ENCODE peak calls at places on chromosome 2, in four cellular contexts. D is NCI-H1092, W is spleen, B is NCI-H2029 treated with DMSO at 0.1 percent for 48 hours. A is an unnamed sample.

GRCh38 chr2:166126014-166126639 is 1.7 kb downstream of the SCN1A start:
- DNase-seq in D (no peak), W (no peak), B (no peak), A (no peak)

GRCh38 chr2:66432801-66433694 is 1.9 kb upstream of the MEIS1 start:
- DNase-seq in B (peak), D (peak), W (peak), A (peak)

GRCh38 chr2:19351914-19352697 is 6.3 kb downstream of the OSR1 start:
- DNase-seq in D (no peak), W (no peak), B (no peak), A (no peak)

GRCh38 chr2:27727257-27727656 is 44.3 kb upstream of the MRPL33 start:
- DNase-seq in D (no peak), W (no peak), B (no peak), A (no peak)

GRCh38 chr2:55550368-55551102 is 31.0 kb downstream of the CFAP36 start:
- DNase-seq in B (peak), W (no peak), D (no peak), A (no peak)

GRCh38 chr2:145652992-145653545 is 1133.2 kb upstream of the ZEB2 start:
- DNase-seq in B (no peak), D (no peak), W (no peak), A (no peak)

GRCh38 chr2:231721641-231722310 is 13.5 kb downstream of the PTMA start:
- DNase-seq in B (no peak), W (no peak), D (no peak), A (no peak)

GRCh38 chr2:100902833-100903405 is 83.0 kb downstream of the NPAS2 start:
- DNase-seq in W (no peak), D (no peak), B (no peak), A (no peak)

GRCh38 chr2:241609859-241610793 is 26.8 kb downstream of the THAP4 start:
- DNase-seq in W (peak), B (peak), D (no peak), A (peak)

GRCh38 chr2:101480764-101481163 is 5.9 kb upstream of the RFX8 start:
- DNase-seq in W (no peak), B (no peak), D (no peak), A (no peak)

GRCh38 chr2:190413421-190413820 is 5.3 kb downstream of the MFSD6 start:
- DNase-seq in W (no peak), D (no peak), B (peak), A (no peak)

GRCh38 chr2:172970660-172971059 is 105.0 kb upstream of the MAP3K20 start:
- DNase-seq in D (no peak), B (no peak), W (no peak), A (no peak)

GRCh38 chr2:159326569-159327255 is 40.2 kb upstream of the WDSUB1 start:
- DNase-seq in D (no peak), B (no peak), W (no peak), A (no peak)

GRCh38 chr2:65071499-65072180 is 15.4 kb downstream of the CEP68 start:
- DNase-seq in W (no peak), B (no peak), D (no peak), A (peak)

GRCh38 chr2:127429844-127430425 is 11.7 kb downstream of the PROC start:
- DNase-seq in W (no peak), D (no peak), B (no peak), A (no peak)

GRCh38 chr2:85199692-85200091 is 66.5 kb downstream of the TCF7L1 start:
- DNase-seq in W (no peak), B (no peak), D (no peak), A (no peak)

GRCh38 chr2:159066541-159067156 is 98.2 kb downstream of the TANC1 start:
- DNase-seq in B (peak), W (no peak), D (no peak), A (no peak)

GRCh38 chr2:119252186-119253113 is 28.8 kb downstream of the STEAP3 start:
- DNase-seq in B (no peak), W (no peak), D (no peak), A (no peak)

GRCh38 chr2:206092297-206092696 is 6.3 kb upstream of the INO80D start:
- DNase-seq in D (no peak), W (no peak), B (no peak), A (no peak)

A was measured in left cardiac atrium.